ENCODE peak calls at places on chromosomes 4 and X, in five cellular contexts. V is DND-41, W is HCT116, Y is K562, A is mesendoderm. D is an unnamed sample.

GRCh38 chrX:38754102-38754790 is 47.0 kb upstream of the MID1IP1 start:
- DNase-seq in V (peak), W (peak), Y (peak), A (peak), D (peak)

GRCh38 chr4:40699648-40700047 is 50.1 kb upstream of the NSUN7 start:
- DNase-seq in V (no peak), W (no peak), Y (no peak), A (no peak), D (no peak)

GRCh38 chr4:2932951-2933565 is 30.1 kb downstream of the NOP14 start:
- DNase-seq in V (no peak), W (no peak), Y (no peak), A (no peak), D (peak)

GRCh38 chrX:125533352-125533751 is 213.7 kb downstream of the TEX13C start:
- DNase-seq in V (no peak), W (no peak), Y (no peak), A (no peak), D (no peak)

GRCh38 chrX:141278306-141278705 is 36.0 kb upstream of the SPANXC start:
- DNase-seq in V (no peak), W (no peak), Y (peak), A (peak), D (peak)

GRCh38 chrX:4935846-4936245 is 1222.4 kb upstream of the PRKX start:
- DNase-seq in V (no peak), W (no peak), Y (no peak), A (no peak), D (no peak)

GRCh38 chr4:137125011-137125410 is 407.3 kb downstream of the PCDH18 start:
- DNase-seq in V (no peak), W (peak), Y (no peak), A (no peak), D (no peak)

GRCh38 chr4:159937595-159937994 is 834.7 kb downstream of the RAPGEF2 start:
- DNase-seq in V (no peak), W (no peak), Y (no peak), A (no peak), D (no peak)

GRCh38 chrX:103793541-103793932 is 16.9 kb downstream of the PLP1 start:
- DNase-seq in V (no peak), W (no peak), Y (no peak), A (no peak), D (no peak)

GRCh38 chr4:1772869-1773538 is 20.1 kb upstream of the FGFR3 start:
- DNase-seq in V (no peak), W (no peak), Y (no peak), A (no peak), D (no peak)

GRCh38 chr4:172758586-172759340 is 409.8 kb upstream of the GALNT7 start:
- DNase-seq in V (no peak), W (no peak), Y (no peak), A (no peak), D (no peak)

GRCh38 chr4:185548587-185548986 is 13.3 kb upstream of the PDLIM3 start:
- DNase-seq in V (no peak), W (no peak), Y (no peak), A (no peak), D (no peak)

GRCh38 chrX:46165411-46165810 is 379.8 kb downstream of the ZNF674 start:
- DNase-seq in V (no peak), W (no peak), Y (no peak), A (peak), D (no peak)
- H3K9ac ChIP-seq in V (no peak), W (no peak), Y (no peak), A (no peak), D (no peak)

GRCh38 chrX:98380556-98380955 is 1496.8 kb downstream of the RPA4 start:
- DNase-seq in V (no peak), W (no peak), Y (no peak), A (peak), D (peak)

GRCh38 chrX:98379134-98379533 is 1495.4 kb downstream of the RPA4 start:
- DNase-seq in V (no peak), W (no peak), Y (no peak), A (no peak), D (no peak)

GRCh38 chrX:98380106-98380505 is 1496.4 kb downstream of the RPA4 start:
- DNase-seq in V (no peak), W (no peak), Y (no peak), A (peak), D (peak)
- H3K9ac ChIP-seq in V (no peak), W (no peak), Y (no peak), A (no peak), D (no peak)

DNA sequence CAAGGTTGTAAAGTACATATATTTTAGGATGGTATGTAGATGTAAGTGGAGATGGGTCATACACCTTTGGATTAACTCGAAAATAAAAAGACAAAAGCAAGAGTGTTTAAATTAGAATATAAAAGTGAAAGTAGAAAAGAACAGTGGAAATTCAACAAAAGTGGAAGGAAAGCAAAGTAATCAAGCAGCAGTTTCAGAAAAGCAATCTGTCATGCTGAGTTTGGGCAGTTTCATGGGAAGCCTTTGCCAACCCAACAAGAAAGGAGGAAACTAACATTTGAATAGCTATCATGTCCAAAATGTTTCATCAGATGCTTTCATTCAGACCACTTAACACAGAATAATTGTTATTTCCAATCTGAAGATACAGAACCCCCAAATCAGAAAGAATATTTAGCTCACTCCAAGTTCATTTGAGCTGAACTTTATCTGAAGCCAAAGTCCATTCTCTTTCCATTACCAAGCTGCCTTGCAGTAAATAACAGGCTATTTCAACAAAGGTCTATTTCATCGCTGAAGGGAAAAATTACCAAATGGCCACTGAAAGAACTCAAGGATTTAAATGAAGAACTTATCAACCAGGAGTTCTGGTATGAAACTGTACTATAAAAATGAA is 1.8 kb upstream of the EXOSC9 start:
- DNase-seq in V (no peak), W (no peak), Y (no peak), A (no peak), D (no peak)
- H3K9ac ChIP-seq in V (peak), W (no peak), Y (peak), A (no peak), D (no peak)

DNA sequence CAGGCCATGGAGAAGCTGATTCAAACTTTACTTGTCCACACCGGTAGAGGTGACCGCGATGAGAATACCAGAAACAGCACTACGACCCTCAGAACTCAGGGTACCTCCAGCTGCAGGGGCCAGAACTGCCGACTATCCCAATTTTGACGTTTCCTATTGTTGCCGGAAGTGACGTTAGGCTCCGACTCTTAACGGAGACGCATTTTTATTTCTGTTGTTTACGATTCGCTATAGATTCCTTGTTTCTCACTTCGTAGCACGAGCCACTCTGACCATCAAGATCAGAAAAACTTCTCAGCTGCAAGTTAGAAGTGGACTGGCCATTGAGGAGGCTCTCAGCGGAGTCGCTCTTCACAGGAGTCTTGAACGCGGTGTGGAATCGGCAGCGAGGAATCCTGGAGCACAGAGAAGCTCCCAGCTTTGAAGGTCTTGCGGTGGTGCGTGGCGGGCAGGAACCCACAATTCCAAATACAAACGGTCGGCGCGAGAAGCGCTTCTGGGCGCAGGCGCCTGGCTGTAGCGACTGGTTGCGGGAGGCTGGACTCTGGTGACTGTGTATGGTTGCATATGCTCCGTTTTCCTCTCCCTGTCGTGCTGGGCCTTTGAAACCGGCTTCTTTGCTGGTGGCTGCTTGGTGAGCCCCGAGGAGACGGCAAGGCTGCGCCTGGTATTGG is at the start of the genes CEP44 and FBXO8:
- DNase-seq in V (peak), W (peak), Y (peak), A (peak), D (peak)
- H3K9ac ChIP-seq in V (peak), W (peak), Y (peak), A (peak), D (peak)